ENCODE peak calls at places on chromosomes 13 and 19, in six cellular contexts. One of them, this sample, is unnamed.

GRCh38 chr19:51354742-51355148 is 11.4 kb downstream of the ETFB start:
- DNase-seq in transverse colon: no peak
- DNase-seq in NB4: no peak
- DNase-seq in fibroblast of lung: peak; percentile 56
- DNase-seq in heart right ventricle: no peak
- DNase-seq in tibial nerve: no peak
- DNase-seq in this sample: no peak

GRCh38 chr19:49890349-49891311 is 6.1 kb downstream of the IL4I1 start:
- DNase-seq in transverse colon: peak; percentile 67
- DNase-seq in NB4: no peak
- DNase-seq in fibroblast of lung: no peak
- DNase-seq in heart right ventricle: no peak
- DNase-seq in tibial nerve: no peak
- DNase-seq in this sample: no peak

GRCh38 chr13:39107484-39108040 is 69.3 kb downstream of the NHLRC3 start:
- DNase-seq in transverse colon: no peak
- DNase-seq in NB4: no peak
- DNase-seq in fibroblast of lung: no peak
- DNase-seq in heart right ventricle: no peak
- DNase-seq in tibial nerve: no peak
- DNase-seq in this sample: no peak

GRCh38 chr19:33024398-33024797 is 40.3 kb downstream of the RHPN2 start:
- DNase-seq in transverse colon: no peak
- DNase-seq in NB4: no peak
- DNase-seq in fibroblast of lung: no peak
- DNase-seq in heart right ventricle: no peak
- DNase-seq in tibial nerve: no peak
- DNase-seq in this sample: no peak

GRCh38 chr19:51094696-51095279 is 12.1 kb upstream of the KLK14 start:
- DNase-seq in transverse colon: no peak
- DNase-seq in NB4: peak; percentile 48
- DNase-seq in fibroblast of lung: no peak
- DNase-seq in heart right ventricle: no peak
- DNase-seq in tibial nerve: no peak
- DNase-seq in this sample: no peak

GRCh38 chr19:50040967-50041366 is 15.2 kb downstream of the ZNF473 start:
- DNase-seq in transverse colon: no peak
- DNase-seq in NB4: no peak
- DNase-seq in fibroblast of lung: no peak
- DNase-seq in heart right ventricle: no peak
- DNase-seq in tibial nerve: no peak
- DNase-seq in this sample: no peak

GRCh38 chr19:48394331-48395169 is 1.1 kb downstream of the GRIN2D start:
- DNase-seq in transverse colon: peak; percentile 21
- DNase-seq in NB4: peak; percentile 73
- DNase-seq in fibroblast of lung: no peak
- DNase-seq in heart right ventricle: no peak
- DNase-seq in tibial nerve: no peak
- DNase-seq in this sample: no peak

GRCh38 chr13:95124959-95125358 is 176.3 kb downstream of the ABCC4 start:
- DNase-seq in transverse colon: no peak
- DNase-seq in NB4: no peak
- DNase-seq in fibroblast of lung: no peak
- DNase-seq in heart right ventricle: no peak
- DNase-seq in tibial nerve: no peak
- DNase-seq in this sample: no peak

GRCh38 chr13:81714513-81714912 is 1373.6 kb upstream of the SPRY2 start:
- DNase-seq in transverse colon: no peak
- DNase-seq in NB4: no peak
- DNase-seq in fibroblast of lung: no peak
- DNase-seq in heart right ventricle: no peak
- DNase-seq in tibial nerve: no peak
- DNase-seq in this sample: no peak

GRCh38 chr19:15198006-15198356 is 2.8 kb downstream of the NOTCH3 start:
- DNase-seq in transverse colon: peak; percentile 28
- DNase-seq in NB4: no peak
- DNase-seq in fibroblast of lung: no peak
- DNase-seq in heart right ventricle: no peak
- DNase-seq in tibial nerve: no peak
- DNase-seq in this sample: no peak

GRCh38 chr13:36432106-36432544 is at the start of gene CCNA1:
- DNase-seq in transverse colon: no peak
- DNase-seq in NB4: peak; percentile 83
- DNase-seq in fibroblast of lung: peak; percentile 40
- DNase-seq in heart right ventricle: peak; percentile 4
- DNase-seq in tibial nerve: no peak
- DNase-seq in this sample: no peak

GRCh38 chr19:21483589-21484170 is 21.7 kb upstream of the ZNF429 start:
- DNase-seq in transverse colon: peak; percentile 51
- DNase-seq in NB4: peak; percentile 53
- DNase-seq in fibroblast of lung: no peak
- DNase-seq in heart right ventricle: peak; percentile 16
- DNase-seq in tibial nerve: peak; percentile 20
- DNase-seq in this sample: no peak

GRCh38 chr19:39158646-39159260 is 33.2 kb downstream of the PAK4 start:
- DNase-seq in transverse colon: no peak
- DNase-seq in NB4: no peak
- DNase-seq in fibroblast of lung: no peak
- DNase-seq in heart right ventricle: no peak
- DNase-seq in tibial nerve: no peak
- DNase-seq in this sample: no peak
- TF ChIP-seq CTCF in transverse colon: no peak
- TF ChIP-seq CTCF in NB4: no peak
- TF ChIP-seq CTCF in fibroblast of lung: no peak
- TF ChIP-seq CTCF in heart right ventricle: no peak
- TF ChIP-seq CTCF in tibial nerve: no peak
- TF ChIP-seq CTCF in this sample: no peak

DNA sequence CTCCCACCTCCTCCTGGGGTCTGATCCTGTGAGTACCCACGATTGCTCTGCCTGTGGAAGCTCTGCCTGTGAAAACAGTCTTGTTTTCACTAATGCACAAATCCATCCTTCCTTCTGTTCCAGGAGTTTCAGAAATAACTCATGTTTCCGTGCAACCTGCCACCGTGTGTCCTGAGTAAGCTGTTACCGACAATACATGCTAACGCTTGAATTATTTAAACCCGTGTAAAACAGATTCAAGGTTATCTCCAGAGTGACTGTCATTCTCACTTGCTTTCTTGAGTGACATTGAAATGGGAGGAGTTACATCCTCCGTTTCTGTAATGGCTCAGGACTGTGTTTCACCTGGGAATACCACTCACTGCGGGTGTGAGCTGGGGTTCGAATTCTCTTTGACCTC is 24.9 kb downstream of the GPR12 start:
- DNase-seq in transverse colon: no peak
- DNase-seq in NB4: no peak
- DNase-seq in fibroblast of lung: no peak
- DNase-seq in heart right ventricle: no peak
- DNase-seq in tibial nerve: no peak
- DNase-seq in this sample: no peak
- TF ChIP-seq CTCF in transverse colon: no peak
- TF ChIP-seq CTCF in NB4: no peak
- TF ChIP-seq CTCF in fibroblast of lung: no peak
- TF ChIP-seq CTCF in heart right ventricle: no peak
- TF ChIP-seq CTCF in tibial nerve: no peak
- TF ChIP-seq CTCF in this sample: no peak

DNA sequence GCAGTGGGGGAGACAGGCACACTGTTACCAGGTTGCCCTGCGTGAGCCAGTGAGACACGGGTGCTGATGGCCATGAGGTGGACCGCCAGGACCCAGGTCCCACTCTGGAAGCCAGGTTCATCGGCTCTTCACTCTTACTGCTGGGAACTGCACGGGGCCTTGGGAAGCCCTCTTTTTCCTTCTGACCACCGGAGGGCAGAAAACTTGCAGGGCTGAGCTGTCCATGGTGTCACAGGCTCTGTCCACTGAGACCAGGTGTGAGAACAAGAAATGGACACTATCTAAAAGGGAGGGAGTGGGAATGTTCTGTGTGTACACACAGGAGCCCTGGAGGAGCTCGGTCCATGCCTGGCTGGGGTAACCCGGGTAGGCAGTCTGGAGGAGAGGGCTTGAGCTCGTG is 93.4 kb downstream of the UQCRFS1 start:
- DNase-seq in transverse colon: no peak
- DNase-seq in NB4: peak; percentile 3
- DNase-seq in fibroblast of lung: no peak
- DNase-seq in heart right ventricle: no peak
- DNase-seq in tibial nerve: no peak
- DNase-seq in this sample: no peak
- TF ChIP-seq CTCF in transverse colon: no peak
- TF ChIP-seq CTCF in NB4: peak; percentile 10
- TF ChIP-seq CTCF in fibroblast of lung: no peak
- TF ChIP-seq CTCF in heart right ventricle: peak; percentile 10
- TF ChIP-seq CTCF in tibial nerve: no peak
- TF ChIP-seq CTCF in this sample: no peak

GRCh38 chr13:76820759-76821158 is 65.4 kb downstream of the KCTD12 start:
- DNase-seq in transverse colon: no peak
- DNase-seq in NB4: no peak
- DNase-seq in fibroblast of lung: no peak
- DNase-seq in heart right ventricle: peak; percentile 78
- DNase-seq in tibial nerve: peak; percentile 75
- DNase-seq in this sample: no peak
- TF ChIP-seq CTCF in transverse colon: no peak
- TF ChIP-seq CTCF in NB4: no peak
- TF ChIP-seq CTCF in fibroblast of lung: peak; percentile 21
- TF ChIP-seq CTCF in heart right ventricle: peak; percentile 24
- TF ChIP-seq CTCF in tibial nerve: no peak
- TF ChIP-seq CTCF in this sample: no peak

GRCh38 chr19:11451327-11451941 is 16.0 kb downstream of the PRKCSH start:
- DNase-seq in transverse colon: no peak
- DNase-seq in NB4: no peak
- DNase-seq in fibroblast of lung: no peak
- DNase-seq in heart right ventricle: no peak
- DNase-seq in tibial nerve: no peak
- DNase-seq in this sample: no peak

GRCh38 chr19:11456659-11457058 is 21.2 kb downstream of the PRKCSH start:
- DNase-seq in transverse colon: no peak
- DNase-seq in NB4: no peak
- DNase-seq in fibroblast of lung: no peak
- DNase-seq in heart right ventricle: no peak
- DNase-seq in tibial nerve: no peak
- DNase-seq in this sample: no peak

GRCh38 chr19:11451942-11452813 is 16.7 kb downstream of the PRKCSH start:
- DNase-seq in transverse colon: no peak
- DNase-seq in NB4: peak; percentile 64
- DNase-seq in fibroblast of lung: no peak
- DNase-seq in heart right ventricle: no peak
- DNase-seq in tibial nerve: no peak
- DNase-seq in this sample: no peak

GRCh38 chr19:11452814-11453335 is 17.4 kb downstream of the PRKCSH start:
- DNase-seq in transverse colon: no peak
- DNase-seq in NB4: no peak
- DNase-seq in fibroblast of lung: no peak
- DNase-seq in heart right ventricle: no peak
- DNase-seq in tibial nerve: no peak
- DNase-seq in this sample: no peak

DNA sequence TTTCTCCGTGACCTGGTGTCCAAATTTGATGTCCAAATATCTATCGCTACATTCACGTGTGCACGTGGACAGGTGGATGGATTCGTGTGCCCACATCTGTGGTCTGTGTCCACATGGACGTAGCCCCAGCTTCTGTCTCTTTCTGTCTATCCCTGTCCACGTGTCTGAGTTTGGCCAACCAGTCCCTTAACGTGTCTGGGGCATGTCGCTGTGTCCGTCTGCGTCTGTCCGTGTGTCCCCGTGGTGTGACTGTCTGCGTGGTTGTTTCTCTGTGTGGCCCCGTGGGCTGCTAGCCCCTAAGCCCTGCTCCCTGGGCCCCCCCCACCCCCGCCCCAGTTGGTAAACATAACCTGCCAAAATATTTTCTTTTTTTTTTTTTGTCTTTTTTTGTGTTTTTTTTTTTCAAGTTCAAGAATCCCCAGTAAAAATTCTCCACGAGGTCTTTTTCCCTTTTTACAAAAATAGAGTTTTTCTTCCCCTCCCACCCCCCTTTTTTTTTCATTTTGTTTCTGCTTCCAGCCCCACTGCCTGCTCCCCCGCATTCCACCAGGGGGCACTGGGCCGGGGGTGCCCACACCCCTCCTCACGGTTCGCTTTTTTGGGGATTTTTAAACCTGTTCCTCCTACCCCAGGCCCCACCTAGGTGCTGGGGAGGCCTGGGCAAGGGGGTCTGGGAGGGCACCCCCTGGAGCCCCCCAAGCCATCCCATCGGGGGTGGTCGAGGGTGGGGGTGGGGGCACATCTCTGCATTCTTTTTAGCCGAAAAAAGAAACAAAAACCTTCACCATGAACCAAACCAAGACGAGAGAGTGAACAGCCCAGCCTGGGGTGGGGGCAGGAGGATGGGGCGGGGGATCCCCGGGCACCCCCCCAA is 18.3 kb downstream of the PRKCSH start:
- DNase-seq in transverse colon: no peak
- DNase-seq in NB4: no peak
- DNase-seq in fibroblast of lung: no peak
- DNase-seq in heart right ventricle: no peak
- DNase-seq in tibial nerve: no peak
- DNase-seq in this sample: no peak
- TF ChIP-seq CTCF in transverse colon: no peak
- TF ChIP-seq CTCF in NB4: peak; percentile 59
- TF ChIP-seq CTCF in fibroblast of lung: peak; percentile 38
- TF ChIP-seq CTCF in heart right ventricle: no peak
- TF ChIP-seq CTCF in tibial nerve: no peak
- TF ChIP-seq CTCF in this sample: no peak

This sample was measured in lower leg skin.